ENCODE peak calls at places on chromosomes 5 and 9, in seven cellular contexts. One of them, this sample, is unnamed.

GRCh38 chr5:168578506-168579205 is 512 bp downstream of the PANK3 start:
- DNase-seq in foreskin fibroblast: no peak
- DNase-seq in heart right ventricle: no peak
- DNase-seq in ovary: no peak
- DNase-seq in WERI-Rb-1: peak
- DNase-seq in HFF-Myc: no peak
- DNase-seq in H7: no peak
- DNase-seq in this sample: no peak

GRCh38 chr5:113089653-113090335 is 113.2 kb downstream of the DCP2 start:
- DNase-seq in ovary: no peak
- DNase-seq in HFF-Myc: no peak
- DNase-seq in H7: no peak
- DNase-seq in foreskin fibroblast: peak
- DNase-seq in WERI-Rb-1: no peak
- DNase-seq in heart right ventricle: peak
- DNase-seq in this sample: peak

GRCh38 chr5:98700730-98701129 is 72.7 kb upstream of the RGMB start:
- DNase-seq in WERI-Rb-1: no peak
- DNase-seq in H7: no peak
- DNase-seq in ovary: no peak
- DNase-seq in foreskin fibroblast: no peak
- DNase-seq in HFF-Myc: no peak
- DNase-seq in heart right ventricle: no peak
- DNase-seq in this sample: no peak

GRCh38 chr9:38129366-38129765 is 60.3 kb upstream of the SHB start:
- DNase-seq in ovary: no peak
- DNase-seq in foreskin fibroblast: no peak
- DNase-seq in heart right ventricle: no peak
- DNase-seq in HFF-Myc: no peak
- DNase-seq in WERI-Rb-1: no peak
- DNase-seq in H7: no peak
- DNase-seq in this sample: no peak

GRCh38 chr9:137110147-137110910 is 4.2 kb downstream of the DPP7 start:
- DNase-seq in HFF-Myc: no peak
- DNase-seq in foreskin fibroblast: no peak
- DNase-seq in WERI-Rb-1: no peak
- DNase-seq in H7: peak
- DNase-seq in heart right ventricle: no peak
- DNase-seq in ovary: no peak
- DNase-seq in this sample: no peak

GRCh38 chr5:158436271-158437065 is 577.5 kb upstream of the CLINT1 start:
- DNase-seq in foreskin fibroblast: peak
- DNase-seq in ovary: no peak
- DNase-seq in HFF-Myc: no peak
- DNase-seq in WERI-Rb-1: no peak
- DNase-seq in H7: no peak
- DNase-seq in heart right ventricle: no peak
- DNase-seq in this sample: no peak

GRCh38 chr5:149888280-149888679 is 56.3 kb downstream of the PDE6A start:
- DNase-seq in H7: no peak
- DNase-seq in ovary: no peak
- DNase-seq in WERI-Rb-1: no peak
- DNase-seq in HFF-Myc: no peak
- DNase-seq in heart right ventricle: no peak
- DNase-seq in foreskin fibroblast: no peak
- DNase-seq in this sample: no peak

GRCh38 chr5:57410374-57411320 is 72.0 kb downstream of the ACTBL2 start:
- DNase-seq in H7: no peak
- DNase-seq in heart right ventricle: no peak
- DNase-seq in ovary: no peak
- DNase-seq in HFF-Myc: no peak
- DNase-seq in foreskin fibroblast: no peak
- DNase-seq in WERI-Rb-1: no peak
- DNase-seq in this sample: no peak

GRCh38 chr5:169098331-169099121 is 202.4 kb downstream of the SLIT3 start:
- DNase-seq in ovary: no peak
- DNase-seq in HFF-Myc: no peak
- DNase-seq in H7: no peak
- DNase-seq in foreskin fibroblast: no peak
- DNase-seq in WERI-Rb-1: no peak
- DNase-seq in heart right ventricle: no peak
- DNase-seq in this sample: no peak

GRCh38 chr5:152218694-152219093 is 186.4 kb downstream of the NMUR2 start:
- DNase-seq in heart right ventricle: no peak
- DNase-seq in HFF-Myc: no peak
- DNase-seq in H7: no peak
- DNase-seq in WERI-Rb-1: no peak
- DNase-seq in foreskin fibroblast: no peak
- DNase-seq in ovary: no peak
- DNase-seq in this sample: no peak

GRCh38 chr5:68180286-68181038 is 35.1 kb upstream of the PIK3R1 start:
- DNase-seq in heart right ventricle: no peak
- DNase-seq in foreskin fibroblast: no peak
- DNase-seq in HFF-Myc: no peak
- DNase-seq in H7: no peak
- DNase-seq in ovary: no peak
- DNase-seq in WERI-Rb-1: no peak
- DNase-seq in this sample: no peak

GRCh38 chr5:14102666-14103065 is 40.5 kb upstream of the TRIO start:
- DNase-seq in heart right ventricle: no peak
- DNase-seq in foreskin fibroblast: peak
- DNase-seq in H7: no peak
- DNase-seq in ovary: no peak
- DNase-seq in HFF-Myc: no peak
- DNase-seq in WERI-Rb-1: no peak
- DNase-seq in this sample: no peak

GRCh38 chr5:51382759-51383493 is at the start of gene ISL1:
- DNase-seq in heart right ventricle: no peak
- DNase-seq in ovary: no peak
- DNase-seq in HFF-Myc: peak
- DNase-seq in H7: peak
- DNase-seq in foreskin fibroblast: peak
- DNase-seq in WERI-Rb-1: no peak
- DNase-seq in this sample: peak

GRCh38 chr9:107647611-107648010 is 158.0 kb upstream of the KLF4 start:
- DNase-seq in HFF-Myc: no peak
- DNase-seq in ovary: no peak
- DNase-seq in WERI-Rb-1: no peak
- DNase-seq in H7: no peak
- DNase-seq in heart right ventricle: no peak
- DNase-seq in foreskin fibroblast: no peak
- DNase-seq in this sample: no peak

GRCh38 chr5:137808503-137809135 is 54.5 kb upstream of the HNRNPA0 start:
- DNase-seq in ovary: no peak
- DNase-seq in heart right ventricle: peak
- DNase-seq in HFF-Myc: no peak
- DNase-seq in foreskin fibroblast: peak
- DNase-seq in H7: no peak
- DNase-seq in WERI-Rb-1: no peak
- DNase-seq in this sample: peak

GRCh38 chr5:97909541-97909940 is 726.5 kb upstream of the RIOK2 start:
- DNase-seq in WERI-Rb-1: no peak
- DNase-seq in HFF-Myc: no peak
- DNase-seq in heart right ventricle: no peak
- DNase-seq in foreskin fibroblast: no peak
- DNase-seq in H7: no peak
- DNase-seq in ovary: no peak
- DNase-seq in this sample: no peak

GRCh38 chr9:26945591-26945990 is 1.5 kb downstream of the PLAA start:
- DNase-seq in heart right ventricle: no peak
- DNase-seq in H7: peak
- DNase-seq in HFF-Myc: no peak
- DNase-seq in ovary: no peak
- DNase-seq in WERI-Rb-1: no peak
- DNase-seq in foreskin fibroblast: no peak
- DNase-seq in this sample: no peak

GRCh38 chr5:43815504-43815903 is 212.5 kb downstream of the NNT start:
- DNase-seq in foreskin fibroblast: no peak
- DNase-seq in WERI-Rb-1: no peak
- DNase-seq in HFF-Myc: no peak
- DNase-seq in ovary: no peak
- DNase-seq in heart right ventricle: no peak
- DNase-seq in H7: no peak
- DNase-seq in this sample: no peak

DNA sequence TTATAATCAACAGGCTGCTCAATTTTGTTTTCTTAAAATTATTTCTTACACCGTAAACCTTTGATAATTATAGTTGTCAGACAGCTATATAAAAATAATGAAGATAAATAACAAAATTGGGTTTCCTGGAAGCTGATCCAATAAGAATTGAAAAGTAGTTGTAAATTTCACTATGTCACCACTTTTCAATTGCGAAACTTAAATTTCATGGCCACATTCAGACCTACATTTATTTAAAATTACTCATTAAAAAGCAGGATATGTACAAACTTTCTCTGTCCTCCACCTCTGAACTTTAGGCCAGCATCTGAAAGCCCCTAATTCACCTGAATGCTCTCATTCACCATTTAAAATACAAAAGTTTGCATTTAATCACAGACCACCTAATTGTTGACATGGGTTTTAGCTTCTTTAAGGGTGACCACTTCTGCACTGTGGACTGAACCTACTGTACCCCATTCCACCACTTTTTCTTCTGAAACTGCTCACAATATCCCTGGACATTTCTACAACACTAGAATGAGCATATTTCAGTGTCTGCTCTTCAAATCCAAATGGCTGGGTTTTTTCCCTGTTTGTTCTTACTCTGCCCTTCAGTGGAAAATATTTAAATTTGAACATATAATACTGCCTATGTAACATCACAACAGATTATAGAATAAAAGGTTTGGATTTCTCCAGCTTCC is 644 bp downstream of the SELENOP start:
- DNase-seq in ovary: no peak
- DNase-seq in heart right ventricle: no peak
- DNase-seq in foreskin fibroblast: peak
- DNase-seq in WERI-Rb-1: no peak
- DNase-seq in HFF-Myc: no peak
- DNase-seq in H7: no peak
- DNase-seq in this sample: no peak
- H3K4me3 ChIP-seq in ovary: peak
- H3K4me3 ChIP-seq in heart right ventricle: peak
- H3K4me3 ChIP-seq in foreskin fibroblast: no peak
- H3K4me3 ChIP-seq in WERI-Rb-1: no peak
- H3K4me3 ChIP-seq in HFF-Myc: no peak
- H3K4me3 ChIP-seq in H7: peak
- H3K4me3 ChIP-seq in this sample: no peak

GRCh38 chr9:32954642-32955041 is 46.8 kb downstream of the APTX start:
- DNase-seq in ovary: no peak
- DNase-seq in foreskin fibroblast: peak
- DNase-seq in H7: no peak
- DNase-seq in HFF-Myc: peak
- DNase-seq in heart right ventricle: no peak
- DNase-seq in WERI-Rb-1: no peak
- DNase-seq in this sample: no peak

GRCh38 chr9:32956606-32957005 is 44.8 kb downstream of the APTX start:
- DNase-seq in foreskin fibroblast: no peak
- DNase-seq in HFF-Myc: no peak
- DNase-seq in H7: no peak
- DNase-seq in heart right ventricle: no peak
- DNase-seq in WERI-Rb-1: no peak
- DNase-seq in ovary: no peak
- DNase-seq in this sample: no peak

GRCh38 chr9:32955655-32956478 is 45.6 kb downstream of the APTX start:
- DNase-seq in heart right ventricle: no peak
- DNase-seq in HFF-Myc: no peak
- DNase-seq in foreskin fibroblast: peak
- DNase-seq in WERI-Rb-1: no peak
- DNase-seq in ovary: peak
- DNase-seq in H7: peak
- DNase-seq in this sample: no peak
- H3K4me3 ChIP-seq in heart right ventricle: no peak
- H3K4me3 ChIP-seq in HFF-Myc: no peak
- H3K4me3 ChIP-seq in foreskin fibroblast: no peak
- H3K4me3 ChIP-seq in WERI-Rb-1: no peak
- H3K4me3 ChIP-seq in ovary: no peak
- H3K4me3 ChIP-seq in H7: peak
- H3K4me3 ChIP-seq in this sample: no peak

GRCh38 chr9:10208691-10209069 is 404.1 kb downstream of the PTPRD start:
- DNase-seq in ovary: no peak
- DNase-seq in HFF-Myc: no peak
- DNase-seq in heart right ventricle: no peak
- DNase-seq in H7: no peak
- DNase-seq in WERI-Rb-1: no peak
- DNase-seq in foreskin fibroblast: no peak
- DNase-seq in this sample: no peak
- H3K4me3 ChIP-seq in ovary: no peak
- H3K4me3 ChIP-seq in HFF-Myc: no peak
- H3K4me3 ChIP-seq in heart right ventricle: peak
- H3K4me3 ChIP-seq in H7: peak
- H3K4me3 ChIP-seq in WERI-Rb-1: no peak
- H3K4me3 ChIP-seq in foreskin fibroblast: no peak
- H3K4me3 ChIP-seq in this sample: peak

GRCh38 chr5:170632266-170632984 is 128.6 kb downstream of the KCNIP1 start:
- DNase-seq in WERI-Rb-1: no peak
- DNase-seq in HFF-Myc: no peak
- DNase-seq in heart right ventricle: no peak
- DNase-seq in ovary: no peak
- DNase-seq in foreskin fibroblast: peak
- DNase-seq in H7: peak
- DNase-seq in this sample: no peak
- H3K4me3 ChIP-seq in WERI-Rb-1: no peak
- H3K4me3 ChIP-seq in HFF-Myc: no peak
- H3K4me3 ChIP-seq in heart right ventricle: peak
- H3K4me3 ChIP-seq in ovary: peak
- H3K4me3 ChIP-seq in foreskin fibroblast: no peak
- H3K4me3 ChIP-seq in H7: peak
- H3K4me3 ChIP-seq in this sample: peak

GRCh38 chr5:27908341-27908740 is 870.0 kb upstream of the CDH9 start:
- DNase-seq in WERI-Rb-1: no peak
- DNase-seq in HFF-Myc: no peak
- DNase-seq in heart right ventricle: no peak
- DNase-seq in foreskin fibroblast: no peak
- DNase-seq in ovary: no peak
- DNase-seq in H7: no peak
- DNase-seq in this sample: no peak
- H3K4me3 ChIP-seq in WERI-Rb-1: no peak
- H3K4me3 ChIP-seq in HFF-Myc: no peak
- H3K4me3 ChIP-seq in heart right ventricle: no peak
- H3K4me3 ChIP-seq in foreskin fibroblast: no peak
- H3K4me3 ChIP-seq in ovary: no peak
- H3K4me3 ChIP-seq in H7: no peak
- H3K4me3 ChIP-seq in this sample: no peak

DNA sequence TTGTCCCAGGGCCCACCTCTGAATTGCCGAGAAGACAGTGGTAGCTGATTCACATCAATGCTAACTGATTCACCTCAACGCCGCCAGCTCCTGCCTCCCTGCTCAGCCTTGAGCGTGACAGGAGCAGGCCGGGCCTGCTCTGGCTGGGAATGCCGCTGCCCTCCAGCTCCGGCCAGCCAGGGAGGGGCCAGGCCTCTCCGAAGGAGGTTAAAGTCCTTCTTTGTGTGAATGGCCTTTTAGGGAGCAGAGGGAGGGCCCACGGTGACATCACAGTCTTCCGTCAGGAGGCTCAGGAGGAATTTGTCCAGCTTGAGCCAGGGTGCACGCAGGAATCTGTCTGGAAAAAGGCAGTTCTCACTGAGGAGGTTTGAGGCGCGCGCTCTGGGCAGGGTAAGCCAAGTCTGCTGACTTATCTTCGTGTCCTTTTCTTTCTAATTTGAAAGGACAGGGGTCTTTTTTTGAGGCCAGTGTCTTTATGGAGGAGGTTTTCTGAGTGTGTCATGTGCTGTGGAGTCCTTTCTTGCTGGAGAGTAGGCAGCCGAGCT is 82.7 kb downstream of the C9orf152 start:
- DNase-seq in HFF-Myc: no peak
- DNase-seq in WERI-Rb-1: peak
- DNase-seq in H7: peak
- DNase-seq in heart right ventricle: peak
- DNase-seq in ovary: peak
- DNase-seq in foreskin fibroblast: peak
- DNase-seq in this sample: peak
- H3K4me3 ChIP-seq in HFF-Myc: no peak
- H3K4me3 ChIP-seq in WERI-Rb-1: no peak
- H3K4me3 ChIP-seq in H7: no peak
- H3K4me3 ChIP-seq in heart right ventricle: peak
- H3K4me3 ChIP-seq in ovary: peak
- H3K4me3 ChIP-seq in foreskin fibroblast: no peak
- H3K4me3 ChIP-seq in this sample: no peak

This sample was measured in MG63.